ENCODE peak calls at places on chromosomes 5 and 9, in four cellular contexts. One of them, this sample, is unnamed.

GRCh38 chr9:108599571-108599970 is 256.2 kb downstream of the ACTL7B start:
- DNase-seq in heart left ventricle: no peak
- DNase-seq in pancreas: no peak
- DNase-seq in cardiac fibroblast: no peak
- DNase-seq in this sample: peak; percentile 41

GRCh38 chr9:5643005-5643624 is 14.2 kb downstream of the RIC1 start:
- DNase-seq in cardiac fibroblast: no peak
- DNase-seq in pancreas: no peak
- DNase-seq in heart left ventricle: no peak
- DNase-seq in this sample: no peak

GRCh38 chr5:170520319-170520718 is 16.5 kb downstream of the KCNIP1 start:
- DNase-seq in cardiac fibroblast: no peak
- DNase-seq in heart left ventricle: no peak
- DNase-seq in pancreas: no peak
- DNase-seq in this sample: no peak

GRCh38 chr5:113223831-113224604 is 210.8 kb downstream of the TSSK1B start:
- DNase-seq in heart left ventricle: no peak
- DNase-seq in pancreas: no peak
- DNase-seq in cardiac fibroblast: no peak
- DNase-seq in this sample: no peak

GRCh38 chr5:81140461-81140860 is 92.7 kb upstream of the CKMT2 start:
- DNase-seq in cardiac fibroblast: no peak
- DNase-seq in pancreas: no peak
- DNase-seq in heart left ventricle: peak; percentile 19
- DNase-seq in this sample: no peak

GRCh38 chr9:35490910-35491465 is 1.1 kb downstream of the RUSC2 start:
- DNase-seq in pancreas: no peak
- DNase-seq in heart left ventricle: no peak
- DNase-seq in cardiac fibroblast: peak; percentile 45
- DNase-seq in this sample: no peak

GRCh38 chr9:20009606-20010005 is 220.8 kb upstream of the SLC24A2 start:
- DNase-seq in heart left ventricle: no peak
- DNase-seq in cardiac fibroblast: no peak
- DNase-seq in pancreas: no peak
- DNase-seq in this sample: no peak

GRCh38 chr5:40235471-40235870 is 444.2 kb upstream of the PTGER4 start:
- DNase-seq in pancreas: no peak
- DNase-seq in heart left ventricle: no peak
- DNase-seq in cardiac fibroblast: no peak
- DNase-seq in this sample: no peak

GRCh38 chr5:144691936-144692335 is 521.3 kb downstream of the KCTD16 start:
- DNase-seq in cardiac fibroblast: no peak
- DNase-seq in pancreas: no peak
- DNase-seq in heart left ventricle: no peak
- DNase-seq in this sample: no peak

GRCh38 chr5:142794527-142794926 is 24.4 kb downstream of the ARHGAP26 start:
- DNase-seq in heart left ventricle: no peak
- DNase-seq in cardiac fibroblast: no peak
- DNase-seq in pancreas: no peak
- DNase-seq in this sample: no peak

GRCh38 chr5:142795246-142795645 is 25.1 kb downstream of the ARHGAP26 start:
- DNase-seq in heart left ventricle: no peak
- DNase-seq in cardiac fibroblast: no peak
- DNase-seq in pancreas: no peak
- DNase-seq in this sample: no peak

GRCh38 chr5:142798099-142798768 is 28.1 kb downstream of the ARHGAP26 start:
- DNase-seq in heart left ventricle: no peak
- DNase-seq in pancreas: no peak
- DNase-seq in cardiac fibroblast: no peak
- DNase-seq in this sample: no peak

GRCh38 chr5:142796492-142797109 is 26.4 kb downstream of the ARHGAP26 start:
- DNase-seq in heart left ventricle: no peak
- DNase-seq in pancreas: no peak
- DNase-seq in cardiac fibroblast: no peak
- DNase-seq in this sample: no peak

GRCh38 chr5:142797420-142797819 is 27.2 kb downstream of the ARHGAP26 start:
- DNase-seq in heart left ventricle: no peak
- DNase-seq in cardiac fibroblast: no peak
- DNase-seq in pancreas: no peak
- DNase-seq in this sample: no peak
- TF ChIP-seq CTCF in heart left ventricle: no peak
- TF ChIP-seq CTCF in cardiac fibroblast: no peak
- TF ChIP-seq CTCF in pancreas: no peak
- TF ChIP-seq CTCF in this sample: no peak

GRCh38 chr5:190366-191035 is 794 bp upstream of the LRRC14B start:
- DNase-seq in pancreas: peak; percentile 53
- DNase-seq in heart left ventricle: no peak
- DNase-seq in cardiac fibroblast: no peak
- DNase-seq in this sample: no peak
- H3K4me3 ChIP-seq in pancreas: no peak overlapping the region
- H3K4me3 ChIP-seq in heart left ventricle: no peak overlapping the region
- H3K4me3 ChIP-seq in cardiac fibroblast: no peak overlapping the region
- H3K4me3 ChIP-seq in this sample: no peak overlapping the region

DNA sequence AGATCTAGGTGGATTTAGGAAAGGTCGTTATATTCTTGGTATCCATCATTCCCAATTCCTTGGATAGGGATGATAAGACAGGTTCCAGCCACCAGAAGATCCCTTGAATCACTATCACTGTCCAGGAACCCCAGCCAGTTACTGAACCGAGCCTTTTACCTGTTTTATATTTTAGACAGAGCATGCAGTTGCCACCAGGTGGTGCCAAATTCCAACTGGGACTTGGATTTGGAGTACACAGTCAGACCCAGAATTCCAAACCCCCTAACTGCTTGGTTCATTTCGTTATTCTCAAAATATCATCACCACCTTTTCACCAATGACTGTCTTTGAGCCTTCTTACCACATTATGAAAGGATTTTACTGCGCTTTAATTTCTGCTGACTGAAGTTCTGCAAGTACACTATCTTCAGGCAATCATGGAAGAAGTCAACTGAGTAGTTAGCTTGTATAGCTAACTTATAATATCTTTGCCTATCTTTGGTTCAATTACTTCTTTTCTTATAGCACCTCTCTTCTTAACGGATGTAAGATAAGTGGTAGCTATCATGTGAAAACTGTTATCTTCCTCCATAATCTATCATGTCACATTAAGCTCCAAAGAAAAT is 191.8 kb downstream of the PRR16 start:
- DNase-seq in pancreas: no peak
- DNase-seq in heart left ventricle: no peak
- DNase-seq in cardiac fibroblast: peak; percentile 34
- DNase-seq in this sample: peak; percentile 6
- TF ChIP-seq CTCF in pancreas: peak; percentile 28
- TF ChIP-seq CTCF in heart left ventricle: peak; percentile 39
- TF ChIP-seq CTCF in cardiac fibroblast: peak; percentile 56
- TF ChIP-seq CTCF in this sample: peak; percentile 48

GRCh38 chr5:150757087-150757649 is 1.6 kb downstream of the DCTN4 start:
- DNase-seq in pancreas: no peak
- DNase-seq in cardiac fibroblast: no peak
- DNase-seq in heart left ventricle: no peak
- DNase-seq in this sample: no peak
- H3K4me3 ChIP-seq in pancreas: peak overlapping the region; percentile 60
- H3K4me3 ChIP-seq in cardiac fibroblast: peak overlapping the region; percentile 78
- H3K4me3 ChIP-seq in heart left ventricle: no peak overlapping the region
- H3K4me3 ChIP-seq in this sample: peak overlapping the region; percentile 86

DNA sequence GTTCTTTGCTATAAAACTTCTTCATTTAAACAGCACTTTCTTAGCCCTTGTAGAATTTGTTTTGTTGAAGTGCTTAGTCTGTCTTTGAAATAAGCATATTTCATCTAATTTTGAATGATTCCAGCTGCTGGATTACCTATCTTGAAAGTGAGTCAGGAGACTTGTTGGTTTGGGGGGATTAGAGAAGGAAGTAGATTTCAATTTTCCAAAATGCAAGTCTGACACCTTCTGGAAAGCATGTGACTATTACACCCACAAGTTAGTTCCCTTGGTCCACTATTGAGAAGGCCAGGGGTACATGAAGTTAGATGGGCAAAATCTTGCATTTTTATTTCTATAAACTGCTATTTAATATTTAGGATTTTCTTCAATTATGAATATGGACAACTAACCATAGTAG is 96.4 kb upstream of the RANBP3L start:
- DNase-seq in pancreas: no peak
- DNase-seq in cardiac fibroblast: peak; percentile 75
- DNase-seq in heart left ventricle: no peak
- DNase-seq in this sample: peak; percentile 69
- TF ChIP-seq CTCF in pancreas: no peak
- TF ChIP-seq CTCF in cardiac fibroblast: peak; percentile 20
- TF ChIP-seq CTCF in heart left ventricle: peak; percentile 49
- TF ChIP-seq CTCF in this sample: peak; percentile 68

DNA sequence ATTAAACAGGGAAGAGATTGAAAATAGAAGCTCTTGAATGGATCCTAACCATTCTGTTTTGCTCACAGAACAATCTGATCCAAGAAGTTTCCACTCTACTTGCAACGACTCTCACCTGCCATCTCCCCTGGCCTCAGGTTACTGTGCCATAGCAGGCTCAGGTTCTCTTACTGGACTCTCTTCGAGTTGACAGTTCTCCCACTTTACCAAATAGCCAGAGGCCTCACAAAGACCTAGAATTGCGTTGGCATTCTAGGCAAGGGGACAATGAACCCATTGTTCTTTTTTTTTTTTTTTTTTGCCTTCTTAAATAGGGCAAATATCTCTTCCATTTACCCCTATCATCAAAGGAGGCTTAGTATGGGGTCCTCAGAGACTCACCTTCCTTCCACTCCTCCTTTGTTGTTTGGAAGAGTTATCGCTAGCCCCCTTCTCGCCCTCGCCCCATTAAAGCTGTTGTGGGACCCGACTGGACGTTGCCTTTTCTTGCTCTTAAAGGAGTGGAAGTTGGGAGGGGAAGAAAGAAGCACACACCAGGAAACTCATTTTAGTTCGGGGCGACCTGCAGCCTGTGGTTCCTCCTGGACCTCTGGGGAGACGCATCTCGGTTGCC is 688 bp upstream of the PLPPR1 start:
- DNase-seq in pancreas: no peak
- DNase-seq in heart left ventricle: no peak
- DNase-seq in cardiac fibroblast: no peak
- DNase-seq in this sample: no peak
- H3K4me3 ChIP-seq in pancreas: peak overlapping the region; percentile 64
- H3K4me3 ChIP-seq in heart left ventricle: peak overlapping the region; percentile 32
- H3K4me3 ChIP-seq in cardiac fibroblast: peak overlapping the region; percentile 54
- H3K4me3 ChIP-seq in this sample: peak overlapping the region; percentile 57